ENCODE peak calls at places on chromosome 17, in five cellular contexts. P is PC-9; K is heart left ventricle; W is CD8-positive, alpha-beta memory T cell; N is uterus. Z is an unnamed sample.

GRCh38 chr17:35170968-35171771 is 23.0 kb downstream of the SLC35G3 start:
- DNase-seq in W (peak; percentile 63), P (no peak), N (no peak), K (no peak), Z (no peak)

GRCh38 chr17:17028059-17028877 is 14.0 kb upstream of the MPRIP start:
- DNase-seq in P (peak; percentile 99), N (no peak), K (peak; percentile 86), W (no peak), Z (no peak)

GRCh38 chr17:45677770-45678169 is 106.3 kb upstream of the CRHR1 start:
- DNase-seq in W (no peak), K (no peak), N (no peak), P (no peak), Z (no peak)

GRCh38 chr17:39235555-39236221 is 9.9 kb upstream of the STAC2 start:
- DNase-seq in P (no peak), K (no peak), W (peak; percentile 62), N (no peak), Z (no peak)

GRCh38 chr17:79002291-79002690 is 7.3 kb downstream of the CANT1 start:
- DNase-seq in N (peak; percentile 9), K (no peak), P (no peak), W (no peak), Z (no peak)

GRCh38 chr17:28347261-28347891 is 10.0 kb downstream of the POLDIP2 start:
- DNase-seq in N (no peak), P (peak; percentile 89), K (no peak), W (no peak), Z (no peak)

GRCh38 chr17:27380551-27380950 is 75.7 kb upstream of the KSR1 start:
- DNase-seq in P (no peak), N (no peak), K (no peak), W (no peak), Z (no peak)

GRCh38 chr17:79188048-79188447 is 113.4 kb downstream of the ENGASE start:
- DNase-seq in W (no peak), K (no peak), N (no peak), P (no peak), Z (no peak)

GRCh38 chr17:51869387-51869786 is 289.1 kb downstream of the CA10 start:
- DNase-seq in N (no peak), K (no peak), W (no peak), P (no peak), Z (no peak)

GRCh38 chr17:49738456-49739163 is 25.3 kb downstream of the FAM117A start:
- DNase-seq in N (no peak), K (no peak), W (peak; percentile 56), P (no peak), Z (no peak)

GRCh38 chr17:64471440-64471839 is 22.5 kb downstream of the MILR1 start:
- DNase-seq in K (no peak), P (no peak), N (no peak), W (no peak), Z (no peak)

GRCh38 chr17:33642002-33642401 is 348.9 kb upstream of the ASIC2 start:
- DNase-seq in K (no peak), W (no peak), N (no peak), P (no peak), Z (no peak)

GRCh38 chr17:7885357-7886226 is 3.0 kb upstream of the CHD3 start:
- DNase-seq in K (peak; percentile 41), N (peak; percentile 61), P (no peak), W (peak; percentile 71), Z (no peak)
- H3K4me1 ChIP-seq in K (peaks cover 50% of the 10 kb centered on the region), N (peaks cover 10% of the 10 kb centered on the region), P (peaks cover 27% of the 10 kb centered on the region), W (peaks cover 63% of the 10 kb centered on the region), Z (peaks cover 50% of the 10 kb centered on the region)

GRCh38 chr17:55269894-55270293 is 5.1 kb downstream of the HLF start:
- DNase-seq in P (no peak), N (no peak), K (no peak), W (no peak), Z (no peak)

GRCh38 chr17:55267777-55268648 is 3.3 kb downstream of the HLF start:
- DNase-seq in N (no peak), P (no peak), K (no peak), W (no peak), Z (no peak)

GRCh38 chr17:55266958-55267688 is 2.4 kb downstream of the HLF start:
- DNase-seq in P (no peak), N (no peak), K (no peak), W (no peak), Z (no peak)

GRCh38 chr17:55271223-55271571 is 6.4 kb downstream of the HLF start:
- DNase-seq in P (no peak), N (no peak), K (no peak), W (no peak), Z (no peak)

GRCh38 chr17:55268649-55269480 is 4.1 kb downstream of the HLF start:
- DNase-seq in N (no peak), W (no peak), K (no peak), P (no peak), Z (no peak)
- H3K4me3 ChIP-seq in N (peak overlapping the region; percentile 22), W (no peak overlapping the region), K (no peak overlapping the region), P (no peak overlapping the region), Z (peak overlapping the region; percentile 71)

GRCh38 chr17:55889271-55889670 is 138.4 kb downstream of the PCTP start:
- DNase-seq in P (no peak), K (no peak), W (no peak), N (no peak), Z (no peak)

GRCh38 chr17:55883112-55883511 is 132.3 kb downstream of the PCTP start:
- DNase-seq in P (no peak), N (no peak), W (no peak), K (no peak), Z (no peak)

GRCh38 chr17:55887531-55887930 is 136.7 kb downstream of the PCTP start:
- DNase-seq in N (no peak), K (no peak), P (no peak), W (no peak), Z (no peak)
- H3K9me3 ChIP-seq in N (no peaks in the 10 kb centered on the region), K (no peaks in the 10 kb centered on the region), P (no peaks in the 10 kb centered on the region), W (no peaks in the 10 kb centered on the region), Z (no peaks in the 10 kb centered on the region)

GRCh38 chr17:72775237-72775636 is 317.3 kb downstream of the SLC39A11 start:
- DNase-seq in K (no peak), P (no peak), W (no peak), N (no peak), Z (no peak)

GRCh38 chr17:72775914-72776313 is 316.6 kb downstream of the SLC39A11 start:
- DNase-seq in K (no peak), N (no peak), P (no peak), W (no peak), Z (no peak)

GRCh38 chr17:72774251-72774650 is 318.2 kb downstream of the SLC39A11 start:
- DNase-seq in N (no peak), P (no peak), K (no peak), W (no peak), Z (no peak)

GRCh38 chr17:72771734-72772133 is 320.8 kb downstream of the SLC39A11 start:
- DNase-seq in P (no peak), N (no peak), K (no peak), W (no peak), Z (no peak)

DNA sequence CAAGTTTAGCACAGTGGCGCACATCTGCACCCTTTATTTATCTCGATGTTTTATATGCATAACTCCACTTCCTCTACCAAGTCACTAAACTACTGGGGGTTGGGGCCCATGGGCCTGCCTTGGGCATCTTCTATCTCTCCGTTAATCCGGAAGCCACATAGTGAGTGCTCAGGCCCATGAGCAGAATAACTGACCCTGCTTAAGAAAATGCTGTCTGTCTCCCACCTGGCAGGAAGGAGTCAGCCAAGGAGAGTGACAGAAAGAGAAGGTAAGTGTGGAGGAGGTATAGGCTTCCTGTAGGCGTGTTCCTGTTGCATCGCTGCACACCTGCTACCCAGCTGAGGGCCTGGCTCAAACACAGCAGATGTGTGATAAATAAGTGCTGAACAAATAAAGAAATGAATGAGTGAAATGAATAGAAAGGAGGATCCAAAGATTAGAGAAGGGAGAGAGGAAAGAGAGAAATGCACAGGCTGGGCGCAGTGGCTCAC is 320.1 kb downstream of the SLC39A11 start:
- DNase-seq in P (no peak), N (no peak), K (no peak), W (no peak), Z (no peak)
- H3K4me1 ChIP-seq in P (no peaks in the 10 kb centered on the region), N (no peaks in the 10 kb centered on the region), K (no peaks in the 10 kb centered on the region), W (no peaks in the 10 kb centered on the region), Z (no peaks in the 10 kb centered on the region)

GRCh38 chr17:43927101-43927935 is 15.0 kb downstream of the PPY start:
- DNase-seq in W (peak; percentile 50), P (no peak), K (no peak), N (no peak), Z (no peak)
- H3K4me3 ChIP-seq in W (peak overlapping the region; percentile 67), P (no peak overlapping the region), K (peak overlapping the region; percentile 46), N (no peak overlapping the region), Z (peak overlapping the region; percentile 59)

DNA sequence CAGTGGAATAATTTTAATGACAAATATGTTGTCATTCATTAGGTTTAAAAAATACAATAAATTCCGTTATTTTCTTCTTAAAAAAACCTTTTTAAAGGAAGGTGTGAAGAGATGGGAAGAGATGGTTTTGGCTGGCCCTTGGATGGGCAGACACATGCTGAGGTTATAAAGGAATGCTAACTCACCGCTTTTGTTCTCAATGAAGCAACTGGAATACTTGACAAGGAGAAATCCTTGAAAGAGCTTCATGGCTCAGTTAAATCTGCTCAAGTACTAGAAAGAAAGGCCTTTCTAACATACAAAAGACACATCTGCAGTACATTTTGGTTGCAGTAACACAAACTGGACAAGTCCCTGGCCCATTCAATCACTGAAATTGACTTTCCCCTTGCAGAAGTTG is 158.3 kb upstream of the KCNJ16 start:
- DNase-seq in P (no peak), N (no peak), K (no peak), W (no peak), Z (no peak)
- H3K9me3 ChIP-seq in P (peaks cover 6% of the 10 kb centered on the region), N (no peaks in the 10 kb centered on the region), K (no peaks in the 10 kb centered on the region), W (no peaks in the 10 kb centered on the region), Z (no peaks in the 10 kb centered on the region)

DNA sequence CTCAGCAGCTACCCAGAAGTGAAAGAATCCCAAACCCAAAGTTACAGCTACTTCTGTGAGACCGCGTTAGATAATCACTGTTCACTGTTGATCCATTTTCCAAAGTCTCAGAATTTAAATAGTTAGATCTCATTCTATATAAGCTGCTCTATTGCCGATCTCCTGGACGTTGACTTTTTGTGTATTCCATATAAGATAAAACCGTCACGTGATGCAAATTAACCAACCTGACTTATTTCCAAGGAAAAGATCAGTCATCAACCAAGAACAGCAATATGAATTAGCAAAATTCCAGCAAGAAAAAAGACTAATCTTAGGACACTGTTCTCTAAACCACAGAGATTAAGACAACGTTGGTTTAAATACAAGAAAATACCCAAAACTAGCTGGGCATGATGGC is 8.3 kb downstream of the ACOX1 start:
- DNase-seq in W (no peak), N (no peak), K (no peak), P (no peak), Z (no peak)
- H3K4me1 ChIP-seq in W (peaks cover 2% of the 10 kb centered on the region), N (no peaks in the 10 kb centered on the region), K (peaks cover 15% of the 10 kb centered on the region), P (peaks cover 12% of the 10 kb centered on the region), Z (peaks cover 2% of the 10 kb centered on the region)